ENCODE peak calls at places on chromosomes 5 and 9, in ten cellular contexts. R is fibroblast of lung, U is adrenal gland, A is body of pancreas, T is colonic mucosa, O is AG04450, L is A549, F is tibial artery, S is brain microvascular endothelial cell, V is uterus. Q is an unnamed sample.

GRCh38 chr9:21831841-21832509 is 29.5 kb downstream of the MTAP start:
- DNase-seq in A (no peak), U (no peak), F (no peak), T (no peak), V (no peak), S (peak; percentile 94), R (peak; percentile 91), L (peak; percentile 67), O (peak; percentile 81), Q (no peak)

GRCh38 chr5:55925677-55926076 is 69.1 kb downstream of the IL6ST start:
- DNase-seq in S (no peak), V (no peak), U (no peak), F (no peak), R (no peak), O (no peak), T (no peak), A (no peak), L (no peak), Q (no peak)

GRCh38 chr9:89743216-89743575 is 138.4 kb downstream of the GADD45G start:
- DNase-seq in A (no peak), T (no peak), O (no peak), U (no peak), R (no peak), S (no peak), V (no peak), L (no peak), F (no peak), Q (no peak)

GRCh38 chr5:124808842-124809268 is 62.4 kb upstream of the ZNF608 start:
- DNase-seq in F (no peak), S (no peak), U (no peak), O (no peak), T (no peak), V (no peak), R (no peak), L (no peak), A (no peak), Q (no peak)

GRCh38 chr5:14776640-14777039 is 94.9 kb downstream of the ANKH start:
- DNase-seq in A (no peak), F (no peak), L (no peak), U (no peak), T (peak; percentile 49), R (peak; percentile 6), S (peak; percentile 2), O (no peak), V (no peak), Q (no peak)

GRCh38 chr5:135376961-135377621 is 21.9 kb downstream of the MACROH2A1 start:
- DNase-seq in A (no peak), F (no peak), V (no peak), R (no peak), O (no peak), L (no peak), U (no peak), S (no peak), T (no peak), Q (no peak)

GRCh38 chr5:172766287-172767104 is 4.5 kb downstream of the DUSP1 start:
- DNase-seq in F (peak; percentile 92), S (peak; percentile 89), R (peak; percentile 94), U (peak; percentile 83), V (peak; percentile 85), A (peak; percentile 83), L (no peak), T (no peak), O (no peak), Q (peak; percentile 99)

GRCh38 chr9:129335456-129336129 is 157.5 kb upstream of the IER5L start:
- DNase-seq in F (no peak), T (peak; percentile 57), S (no peak), U (no peak), A (peak; percentile 47), L (no peak), V (no peak), O (no peak), R (no peak), Q (no peak)

GRCh38 chr9:34500623-34501267 is 22.0 kb downstream of the ENHO start:
- DNase-seq in L (peak; percentile 73), S (peak; percentile 28), U (peak; percentile 64), T (peak; percentile 65), V (peak; percentile 57), A (peak; percentile 67), F (peak; percentile 44), O (no peak), R (peak; percentile 27), Q (no peak)

GRCh38 chr9:35396560-35397215 is 93.2 kb upstream of the RUSC2 start:
- DNase-seq in R (no peak), S (no peak), U (no peak), T (peak; percentile 7), V (no peak), F (no peak), O (no peak), L (no peak), A (no peak), Q (no peak)

GRCh38 chr5:178991190-178992145 is 3.7 kb downstream of the GRM6 start:
- DNase-seq in U (no peak), A (no peak), L (no peak), F (no peak), V (no peak), T (no peak), S (no peak), R (no peak), O (no peak), Q (no peak)

GRCh38 chr5:178990491-178990890 is 4.6 kb downstream of the GRM6 start:
- DNase-seq in T (no peak), S (no peak), O (no peak), A (no peak), F (no peak), V (no peak), R (no peak), L (no peak), U (no peak), Q (no peak)

GRCh38 chr5:178988436-178989220 is 6.5 kb downstream of the GRM6 start:
- DNase-seq in A (no peak), V (no peak), F (no peak), T (no peak), R (no peak), L (no peak), S (no peak), O (no peak), U (no peak), Q (no peak)

GRCh38 chr5:178986326-178986960 is 8.7 kb downstream of the GRM6 start:
- DNase-seq in U (no peak), L (no peak), R (no peak), A (no peak), V (no peak), F (no peak), O (no peak), S (no peak), T (no peak), Q (no peak)

GRCh38 chr5:178989311-178989710 is 5.8 kb downstream of the GRM6 start:
- DNase-seq in L (no peak), R (no peak), F (no peak), U (no peak), A (no peak), O (no peak), T (no peak), S (no peak), V (no peak), Q (no peak)
- TF ChIP-seq CTCF in L (no peak), R (no peak), F (no peak), U (no peak), A (no peak), O (no peak), T (no peak), S (no peak), V (no peak), Q (no peak)

GRCh38 chr5:141732417-141732816 is 50.4 kb upstream of the ARAP3 start:
- DNase-seq in U (no peak), T (no peak), R (no peak), F (no peak), A (no peak), S (no peak), O (no peak), V (no peak), L (no peak), Q (no peak)
- H3K4me3 ChIP-seq in U (no peak overlapping the region), T (no peak overlapping the region), R (no peak overlapping the region), F (no peak overlapping the region), A (no peak overlapping the region), S (no peak overlapping the region), O (no peak overlapping the region), V (no peak overlapping the region), L (no peak overlapping the region), Q (no peak overlapping the region)

GRCh38 chr9:109549386-109549785 is 51.3 kb upstream of the PTPN3 start:
- DNase-seq in U (no peak), F (no peak), S (no peak), V (no peak), T (no peak), O (no peak), A (no peak), L (no peak), R (no peak), Q (no peak)
- H3K27ac ChIP-seq in U (no peak overlapping the region), F (no peak overlapping the region), S (no peak overlapping the region), V (no peak overlapping the region), T (no peak overlapping the region), O (no peak overlapping the region), A (no peak overlapping the region), L (no peak overlapping the region), R (no peak overlapping the region), Q (no peak overlapping the region)

GRCh38 chr5:177555665-177556064 is 1.3 kb upstream of the FAM193B start:
- DNase-seq in R (no peak), L (no peak), T (no peak), F (no peak), A (no peak), U (no peak), V (no peak), O (no peak), S (no peak), Q (no peak)

GRCh38 chr5:177555228-177555627 is 865 bp upstream of the FAM193B start:
- DNase-seq in A (no peak), L (no peak), U (no peak), V (no peak), F (no peak), R (no peak), S (no peak), O (no peak), T (no peak), Q (no peak)

GRCh38 chr5:177553671-177554429 is 513 bp downstream of the FAM193B start:
- DNase-seq in F (no peak), U (peak; percentile 53), R (no peak), A (peak; percentile 45), L (peak; percentile 58), O (no peak), S (no peak), V (peak; percentile 51), T (peak; percentile 61), Q (no peak)

GRCh38 chr5:177552839-177553455 is 1.4 kb downstream of the FAM193B start:
- DNase-seq in U (no peak), L (no peak), V (no peak), R (peak; percentile 17), A (no peak), T (no peak), O (no peak), F (no peak), S (no peak), Q (no peak)

DNA sequence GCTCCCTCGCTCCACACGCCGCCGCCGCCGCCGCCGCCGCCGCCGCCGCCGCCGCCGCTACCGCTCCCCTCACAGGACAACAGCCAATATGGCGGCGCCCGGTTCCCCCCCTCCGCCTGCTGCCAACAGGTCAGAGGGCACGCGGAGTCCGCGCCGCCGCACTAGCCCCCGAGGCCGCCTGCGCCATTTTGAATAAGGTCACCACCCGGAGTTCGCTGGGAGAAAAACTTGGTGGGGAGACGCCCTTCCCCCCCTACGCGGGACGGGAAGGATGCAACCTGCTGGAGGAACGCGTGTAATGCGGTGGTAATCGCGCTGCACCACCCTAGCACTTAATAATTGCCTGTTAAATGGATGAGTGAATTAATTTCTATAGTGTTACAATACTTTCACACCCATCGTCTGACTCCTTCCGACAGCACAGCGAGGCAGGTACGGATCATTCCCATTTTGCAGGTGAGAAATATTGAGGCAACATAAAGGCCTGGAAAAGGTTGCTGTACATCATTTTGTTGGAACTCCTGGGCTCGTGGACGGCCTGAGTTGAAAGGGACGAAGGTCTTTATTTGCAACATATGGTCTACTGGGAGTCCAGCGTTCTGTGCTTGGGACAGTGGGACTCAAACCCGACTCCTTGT is at the start of gene FAM193B:
- DNase-seq in T (peak; percentile 97), F (peak; percentile 91), A (peak; percentile 96), S (peak; percentile 89), L (peak; percentile 99), O (peak; percentile 72), V (peak; percentile 95), R (peak; percentile 89), U (peak; percentile 93), Q (peak; percentile 97)
- TF ChIP-seq CTCF in T (no peak), F (no peak), A (peak; percentile 27), S (peak; percentile 48), L (peak; percentile 8), O (peak; percentile 49), V (no peak), R (no peak), U (peak; percentile 43), Q (no peak)

Q was measured in coronary artery.